ENCODE peak calls at places on chromosome 12, in four cellular contexts. U, B, V and I are unnamed samples.

GRCh38 chr12:131455581-131456110 is 255.2 kb upstream of the SFSWAP start:
- DNase-seq in U (no peak), B (no peak), V (no peak), I (no peak)

GRCh38 chr12:442235-442884 is 17.4 kb upstream of the B4GALNT3 start:
- DNase-seq in U (peak; percentile 54), B (peak; percentile 54), V (no peak), I (no peak)

GRCh38 chr12:46268349-46268616 is 560 bp downstream of the SLC38A1 start:
- DNase-seq in U (no peak), B (no peak), V (no peak), I (no peak)

GRCh38 chr12:66048218-66048842 is 82.2 kb downstream of the LLPH start:
- DNase-seq in U (no peak), B (no peak), V (no peak), I (no peak)

GRCh38 chr12:104602901-104603300 is 146.2 kb downstream of the CHST11 start:
- DNase-seq in U (no peak), B (no peak), V (no peak), I (no peak)

GRCh38 chr12:49044660-49045059 is 15.9 kb downstream of the KMT2D start:
- DNase-seq in U (no peak), B (no peak), V (no peak), I (no peak)

GRCh38 chr12:32727237-32727636 is 28.5 kb downstream of the YARS2 start:
- DNase-seq in U (no peak), B (no peak), V (no peak), I (no peak)

GRCh38 chr12:113333877-113334785 is 778 bp downstream of the SLC8B1 start:
- DNase-seq in U (no peak), B (peak; percentile 31), V (no peak), I (peak; percentile 80)

GRCh38 chr12:52191841-52192791 is at the start of gene KRT80:
- DNase-seq in U (peak; percentile 76), B (peak; percentile 91), V (peak; percentile 94), I (peak; percentile 94)

GRCh38 chr12:1518763-1519516 is 75.4 kb downstream of the FBXL14 start:
- DNase-seq in U (no peak), B (no peak), V (no peak), I (no peak)

GRCh38 chr12:68435816-68436215 is 103.7 kb upstream of the MDM1 start:
- DNase-seq in U (no peak), B (no peak), V (no peak), I (no peak)

GRCh38 chr12:57434517-57435223 is at the start of gene INHBC:
- DNase-seq in U (no peak), B (no peak), V (no peak), I (no peak)

GRCh38 chr12:64864319-64864718 is 39.9 kb downstream of the TBC1D30 start:
- DNase-seq in U (no peak), B (no peak), V (peak; percentile 43), I (no peak)

GRCh38 chr12:99767809-99768208 is 120.3 kb downstream of the GARIN6 start:
- DNase-seq in U (no peak), B (no peak), V (peak; percentile 6), I (no peak)

GRCh38 chr12:45504606-45505005 is 224.9 kb upstream of the ARID2 start:
- DNase-seq in U (no peak), B (no peak), V (no peak), I (no peak)

GRCh38 chr12:40248585-40249297 is 23.9 kb downstream of the LRRK2 start:
- DNase-seq in U (no peak), B (no peak), V (no peak), I (no peak)

GRCh38 chr12:126432780-126433179 is 1367.5 kb downstream of the AACS start:
- DNase-seq in U (no peak), B (no peak), V (no peak), I (no peak)

GRCh38 chr12:69123909-69124638 is 115.3 kb upstream of the CPSF6 start:
- DNase-seq in U (no peak), B (no peak), V (no peak), I (no peak)

GRCh38 chr12:68158427-68158826 is 1.1 kb downstream of the IFNG start:
- DNase-seq in U (no peak), B (no peak), V (no peak), I (no peak)

GRCh38 chr12:65565601-65566560 is 258.4 kb upstream of the HMGA2 start:
- DNase-seq in U (no peak), B (no peak), V (no peak), I (no peak)

GRCh38 chr12:64160718-64161060 is 61.4 kb downstream of the KICS2 start:
- DNase-seq in U (no peak), B (no peak), V (no peak), I (no peak)

GRCh38 chr12:121514184-121514742 is 66.6 kb downstream of the KDM2B start:
- DNase-seq in U (no peak), B (no peak), V (no peak), I (no peak)

GRCh38 chr12:52310622-52311281 is 10.4 kb downstream of the KRT83 start:
- DNase-seq in U (no peak), B (no peak), V (no peak), I (no peak)

GRCh38 chr12:106084048-106084671 is 54.6 kb downstream of the NUAK1 start:
- DNase-seq in U (no peak), B (no peak), V (no peak), I (no peak)

GRCh38 chr12:45388545-45388944 is 172.7 kb downstream of the ANO6 start:
- DNase-seq in U (peak; percentile 39), B (no peak), V (no peak), I (no peak)

GRCh38 chr12:75862692-75863471 is 168.7 kb downstream of the PHLDA1 start:
- DNase-seq in U (no peak), B (no peak), V (peak; percentile 42), I (no peak)

GRCh38 chr12:1497161-1497560 is 97.2 kb downstream of the FBXL14 start:
- DNase-seq in U (no peak), B (no peak), V (no peak), I (no peak)

GRCh38 chr12:38919191-38919590 is 13.8 kb upstream of the CPNE8 start:
- DNase-seq in U (peak; percentile 42), B (no peak), V (no peak), I (no peak)

GRCh38 chr12:26833692-26834168 is 736 bp upstream of the ITPR2 start:
- DNase-seq in U (no peak), B (peak; percentile 30), V (no peak), I (no peak)

GRCh38 chr12:66804555-66804954 is 125.7 kb upstream of the GRIP1 start:
- DNase-seq in U (no peak), B (no peak), V (no peak), I (no peak)

GRCh38 chr12:9792961-9793617 is 32.4 kb upstream of the CD69 start:
- DNase-seq in U (no peak), B (no peak), V (no peak), I (no peak)

GRCh38 chr12:57765003-57765697 is 1.7 kb downstream of the CYP27B1 start:
- DNase-seq in U (peak; percentile 49), B (no peak), V (no peak), I (no peak)

GRCh38 chr12:115791331-115791730 is 486.2 kb downstream of the MED13L start:
- DNase-seq in U (no peak), B (no peak), V (no peak), I (no peak)

GRCh38 chr12:115790526-115790925 is 487.0 kb downstream of the MED13L start:
- DNase-seq in U (no peak), B (no peak), V (no peak), I (no peak)

DNA sequence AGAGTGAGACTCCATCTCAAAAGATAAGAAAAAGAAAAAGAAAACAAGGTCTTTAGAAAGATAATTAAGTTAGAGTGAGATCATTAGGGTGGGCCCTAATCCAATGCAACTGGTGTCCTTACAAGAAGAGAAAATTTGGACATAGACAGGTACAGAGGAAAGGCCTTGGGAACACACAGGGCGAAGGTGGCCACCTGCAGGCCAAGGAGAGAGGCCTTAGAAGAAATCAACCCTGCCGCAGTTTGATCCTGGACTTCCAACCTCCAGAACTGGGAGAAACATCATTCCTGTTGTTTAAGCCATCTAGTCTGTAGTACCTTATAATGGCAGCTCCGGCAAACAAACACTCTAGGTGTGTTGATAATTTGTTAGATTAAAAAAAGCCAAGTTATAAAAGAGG is 491.9 kb downstream of the MED13L start:
- DNase-seq in U (no peak), B (no peak), V (no peak), I (no peak)
- TF ChIP-seq CTCF in U (peak; percentile 23), B (no peak), V (no peak), I (no peak)

DNA sequence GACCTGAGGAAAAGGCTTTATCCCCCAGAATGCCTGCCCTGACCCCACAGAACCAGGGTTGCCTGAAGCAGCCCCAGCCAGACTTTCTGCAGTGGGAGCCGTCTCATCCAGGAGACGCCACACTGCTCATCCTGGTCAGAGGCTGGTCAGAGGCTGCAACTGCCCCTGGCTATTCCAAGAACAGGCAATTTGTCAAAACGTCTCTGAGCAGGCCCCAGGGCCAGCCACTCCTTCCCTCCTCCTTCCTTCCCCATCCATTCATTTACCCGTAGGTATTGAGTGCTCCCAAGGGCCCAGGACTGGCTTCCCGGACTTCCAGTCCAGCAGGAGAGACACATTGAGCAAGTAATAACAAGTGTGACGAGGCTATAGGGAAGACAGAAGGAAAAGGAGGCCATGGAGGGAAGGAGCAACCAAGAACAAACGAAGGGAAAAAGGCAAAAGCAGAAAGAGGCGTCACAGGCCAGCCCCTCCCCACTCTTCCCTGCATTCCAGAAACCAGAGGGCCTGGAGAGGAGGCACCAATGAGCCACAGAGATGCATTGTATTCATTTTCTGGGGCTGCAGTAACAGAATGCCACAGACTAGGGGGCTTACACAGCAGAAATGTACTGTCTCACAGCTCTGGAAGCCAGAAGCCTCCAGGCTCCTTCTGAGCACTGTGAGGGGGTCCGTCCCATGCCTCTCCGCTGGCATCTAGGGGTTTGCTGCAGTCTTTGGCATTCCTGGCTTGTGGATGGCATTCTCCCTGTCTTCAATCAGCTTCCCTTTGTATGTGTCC is 21.0 kb upstream of the CD9 start:
- DNase-seq in U (no peak), B (no peak), V (no peak), I (peak; percentile 36)
- TF ChIP-seq CTCF in U (peak; percentile 19), B (no peak), V (no peak), I (no peak)

GRCh38 chr12:78167510-78167909 is 336.8 kb downstream of the NAV3 start:
- DNase-seq in U (peak; percentile 10), B (no peak), V (no peak), I (no peak)
- TF ChIP-seq CTCF in U (no peak), B (no peak), V (no peak), I (no peak)

GRCh38 chr12:130064999-130065398 is 97.3 kb upstream of the FZD10 start:
- DNase-seq in U (no peak), B (no peak), V (no peak), I (no peak)
- TF ChIP-seq CTCF in U (no peak), B (no peak), V (no peak), I (no peak)

DNA sequence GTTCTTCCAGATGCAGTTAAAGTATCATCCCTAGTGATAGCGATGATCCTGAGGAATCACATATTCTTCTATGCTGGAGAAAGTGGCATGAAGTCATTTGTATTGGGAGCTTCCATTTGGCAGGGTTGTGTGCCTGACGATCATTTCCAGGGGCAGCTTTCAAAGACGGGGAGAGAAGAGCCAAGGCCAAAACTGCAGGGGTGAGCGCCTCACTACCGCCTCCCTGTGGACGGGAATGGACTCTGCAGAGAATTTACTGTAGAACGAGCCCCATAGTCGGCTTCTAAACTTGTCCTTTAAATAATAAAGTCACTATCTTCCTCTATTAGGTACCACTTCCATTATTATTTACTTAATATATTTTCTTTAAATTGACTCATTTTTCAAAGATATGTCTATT is 555.9 kb upstream of the TMEM132C start:
- DNase-seq in U (no peak), B (no peak), V (no peak), I (no peak)
- TF ChIP-seq CTCF in U (peak; percentile 30), B (no peak), V (peak; percentile 21), I (peak; percentile 20)